ENCODE peak calls at places on chromosome 4, in four cellular contexts. E, Q, J and A are unnamed samples.

GRCh38 chr4:1199556-1200331 is 27.4 kb upstream of the SPON2 start:
- DNase-seq in E (peak; percentile 5), Q (peak; percentile 2), J (no peak), A (no peak)

GRCh38 chr4:148268835-148269234 is 173.4 kb downstream of the NR3C2 start:
- DNase-seq in Q (no peak), J (no peak), E (no peak), A (no peak)

GRCh38 chr4:161929966-161930365 is 233.8 kb downstream of the FSTL5 start:
- DNase-seq in E (no peak), Q (no peak), J (no peak), A (no peak)

GRCh38 chr4:168693750-168694470 is 197.1 kb downstream of the PALLD start:
- DNase-seq in E (no peak), Q (no peak), J (no peak), A (no peak)

GRCh38 chr4:173046144-173046543 is 122.5 kb upstream of the GALNT7 start:
- DNase-seq in Q (no peak), J (no peak), E (no peak), A (no peak)

GRCh38 chr4:189090174-189090814 is 850.4 kb upstream of the FRG1 start:
- DNase-seq in Q (no peak), E (peak; percentile 13), J (peak; percentile 27), A (no peak)

GRCh38 chr4:151207868-151208267 is 69.1 kb upstream of the PRSS48 start:
- DNase-seq in E (no peak), J (no peak), Q (no peak), A (no peak)

GRCh38 chr4:101349346-101350064 is 2.2 kb upstream of the PPP3CA start:
- DNase-seq in J (no peak), E (no peak), Q (no peak), A (no peak)

DNA sequence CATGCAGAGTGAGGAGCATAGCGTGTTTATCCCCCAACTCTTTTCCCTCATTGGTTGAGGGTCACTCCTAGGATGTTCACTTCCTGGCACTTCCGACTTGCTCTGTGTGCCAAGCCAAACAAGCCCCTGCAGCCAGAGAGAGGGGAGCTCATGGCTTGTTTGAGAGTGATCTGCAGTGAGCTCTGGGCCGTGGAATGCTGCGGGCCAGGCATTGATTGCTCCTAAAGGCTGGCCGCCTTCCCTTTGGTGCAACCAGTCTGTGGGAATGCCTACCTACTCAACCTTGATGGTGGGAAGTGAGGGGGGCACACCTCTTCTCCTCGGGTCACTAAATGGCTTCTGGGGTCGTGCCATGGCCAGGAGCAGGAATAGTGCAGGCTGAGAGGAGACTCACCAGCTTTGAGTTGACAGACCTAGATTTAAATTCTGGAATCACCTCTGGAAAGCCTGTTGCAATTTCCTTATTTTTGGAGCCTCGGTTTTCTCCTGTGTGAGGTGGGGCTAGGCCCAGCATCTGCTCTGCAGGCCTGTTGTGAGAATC is 152.0 kb upstream of the STX18 start:
- DNase-seq in E (no peak), J (no peak), Q (no peak), A (no peak)
- TF ChIP-seq CTCF in E (no peak), J (no peak), Q (no peak), A (no peak)

GRCh38 chr4:113874480-113874879 is 105.0 kb downstream of the ARSJ start:
- DNase-seq in Q (no peak), J (no peak), E (no peak), A (no peak)

GRCh38 chr4:113881256-113881655 is 98.2 kb downstream of the ARSJ start:
- DNase-seq in Q (no peak), E (no peak), J (no peak), A (no peak)

GRCh38 chr4:113882668-113883067 is 96.8 kb downstream of the ARSJ start:
- DNase-seq in Q (no peak), J (no peak), E (no peak), A (no peak)

GRCh38 chr4:113880240-113881028 is 99.0 kb downstream of the ARSJ start:
- DNase-seq in E (no peak), Q (no peak), J (no peak), A (no peak)

DNA sequence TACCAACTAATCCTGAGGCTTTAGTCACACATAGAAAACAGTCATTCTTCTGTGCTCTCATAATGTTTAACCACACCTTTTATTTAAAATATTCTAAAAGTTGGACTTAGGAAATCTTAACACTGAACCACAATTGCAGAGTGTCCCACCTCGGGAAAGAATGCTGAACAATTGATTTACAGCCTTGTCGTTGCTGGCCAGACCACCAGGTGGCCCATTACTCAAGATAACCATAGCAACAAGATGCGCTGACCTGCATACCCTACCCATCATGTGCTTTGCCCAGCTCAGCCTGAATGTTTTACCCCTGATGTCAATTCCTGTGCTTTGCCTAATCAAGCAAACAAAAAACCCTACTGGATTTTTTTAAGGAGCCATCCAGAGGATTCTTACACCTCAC is 100.7 kb downstream of the ARSJ start:
- DNase-seq in J (peak; percentile 69), E (peak; percentile 3), Q (no peak), A (no peak)
- TF ChIP-seq CTCF in J (peak; percentile 73), E (no peak), Q (peak; percentile 17), A (no peak)

GRCh38 chr4:114209589-114209988 is 230.1 kb upstream of the ARSJ start:
- DNase-seq in J (no peak), E (no peak), Q (no peak), A (no peak)

GRCh38 chr4:114208747-114209146 is 229.3 kb upstream of the ARSJ start:
- DNase-seq in E (no peak), Q (no peak), J (no peak), A (no peak)
- TF ChIP-seq CTCF in E (no peak), Q (no peak), J (no peak), A (no peak)

GRCh38 chr4:14871676-14872430 is 130.4 kb upstream of the CPEB2 start:
- DNase-seq in J (peak; percentile 37), Q (no peak), E (peak; percentile 56), A (no peak)
- TF ChIP-seq CTCF in J (peak; percentile 22), Q (peak; percentile 67), E (peak; percentile 70), A (peak; percentile 39)

GRCh38 chr4:111934294-111934693 is 211.0 kb upstream of the FAM241A start:
- DNase-seq in Q (no peak), E (peak; percentile 3), J (no peak), A (no peak)

GRCh38 chr4:111941957-111942356 is 203.3 kb upstream of the FAM241A start:
- DNase-seq in Q (no peak), J (no peak), E (no peak), A (no peak)

GRCh38 chr4:111933703-111934102 is 211.6 kb upstream of the FAM241A start:
- DNase-seq in Q (no peak), E (no peak), J (no peak), A (no peak)

DNA sequence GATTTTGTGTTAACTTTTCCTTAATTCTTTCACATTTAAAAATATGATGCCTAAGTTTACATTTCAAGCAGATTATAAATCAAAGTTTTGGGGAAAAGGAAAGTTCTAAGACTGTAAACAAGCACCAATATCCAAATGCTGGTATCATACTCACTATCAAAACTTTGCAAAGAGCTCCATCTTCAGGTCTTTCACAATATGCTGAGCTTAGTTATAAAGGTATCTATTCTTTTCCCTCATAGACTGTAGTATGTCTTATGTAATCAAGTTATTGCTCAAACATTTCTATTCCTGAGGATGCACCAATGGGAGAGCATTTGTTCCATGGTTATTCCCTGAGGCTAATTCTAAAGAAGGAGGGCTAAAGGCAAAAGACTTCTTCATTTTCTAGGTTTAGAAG is 207.9 kb upstream of the FAM241A start:
- DNase-seq in J (no peak), Q (no peak), E (peak; percentile 42), A (peak; percentile 17)
- TF ChIP-seq CTCF in J (no peak), Q (peak; percentile 58), E (peak; percentile 25), A (peak; percentile 57)

DNA sequence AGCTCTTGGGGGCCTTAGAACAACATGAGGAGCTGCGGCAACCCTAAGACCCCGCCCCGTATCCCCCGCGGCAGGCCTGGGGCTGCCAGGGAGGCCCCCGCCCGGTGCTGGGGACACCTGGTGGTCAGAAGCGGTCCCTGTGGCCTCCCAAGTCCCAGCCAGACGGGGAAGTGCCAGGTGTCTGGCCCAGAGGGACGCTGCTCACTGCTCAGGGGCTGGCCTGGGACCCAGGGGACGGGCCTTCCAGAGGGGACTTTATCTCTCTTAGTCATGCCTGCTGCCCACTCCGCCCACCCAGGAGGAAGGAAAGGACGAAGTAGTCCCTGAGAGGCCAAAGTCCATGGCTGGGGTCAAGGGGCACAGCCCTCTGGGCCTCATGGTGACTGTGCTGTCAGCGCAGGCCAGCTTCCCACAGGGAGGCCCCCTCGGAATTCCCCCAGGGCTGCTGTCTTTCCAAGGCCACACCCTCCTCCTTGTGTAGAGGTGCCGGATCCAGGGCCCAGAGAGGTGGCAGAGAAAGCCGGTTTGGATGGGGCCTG is 31.0 kb upstream of the HTRA3 start:
- DNase-seq in J (peak; percentile 35), Q (no peak), E (no peak), A (peak; percentile 63)
- TF ChIP-seq CTCF in J (peak; percentile 17), Q (peak; percentile 56), E (peak; percentile 33), A (peak; percentile 38)

GRCh38 chr4:3792813-3793212 is 26.6 kb downstream of the ADRA2C start:
- DNase-seq in Q (no peak), J (peak; percentile 63), E (peak; percentile 40), A (no peak)
- TF ChIP-seq CTCF in Q (no peak), J (peak; percentile 63), E (peak; percentile 52), A (no peak)

GRCh38 chr4:106614446-106614845 is 245.9 kb upstream of the GIMD1 start:
- DNase-seq in E (no peak), Q (no peak), J (no peak), A (no peak)

GRCh38 chr4:106615407-106615945 is 246.9 kb upstream of the GIMD1 start:
- DNase-seq in J (no peak), E (no peak), Q (no peak), A (no peak)

GRCh38 chr4:106624674-106625073 is 256.1 kb upstream of the GIMD1 start:
- DNase-seq in J (no peak), E (no peak), Q (no peak), A (no peak)

GRCh38 chr4:106615961-106616360 is 247.4 kb upstream of the GIMD1 start:
- DNase-seq in J (no peak), E (no peak), Q (no peak), A (no peak)

GRCh38 chr4:106618920-106619319 is 250.3 kb upstream of the GIMD1 start:
- DNase-seq in E (peak; percentile 50), J (no peak), Q (no peak), A (no peak)
- TF ChIP-seq CTCF in E (no peak), J (no peak), Q (no peak), A (no peak)